ENCODE peak calls at places on chromosomes 7 and 10, in eight cellular contexts. J, K, Z, Y, W, X, D and G are unnamed samples. For H3K4me1 and H3K9me3, the result is how much of the 10 kb centered on the place peaks cover.

GRCh38 chr7:95636140-95636539 is 39.8 kb upstream of the PDK4 start:
- DNase-seq in J (no peak), K (peak), Z (no peak), Y (no peak), W (no peak), X (no peak), D (no peak), G (no peak)

GRCh38 chr10:92385836-92386235 is 94.9 kb downstream of the MARCHF5 start:
- DNase-seq in J (no peak), K (no peak), Z (no peak), Y (no peak), W (no peak), X (no peak), D (no peak), G (no peak)

GRCh38 chr7:155143381-155143780 is 73.3 kb downstream of the HTR5A start:
- DNase-seq in J (no peak), K (no peak), Z (no peak), Y (no peak), W (no peak), X (no peak), D (no peak), G (no peak)

GRCh38 chr10:11902646-11903045 is 79.5 kb downstream of the PROSER2 start:
- DNase-seq in J (no peak), K (no peak), Z (no peak), Y (no peak), W (no peak), X (no peak), D (no peak), G (peak)

GRCh38 chr10:43237631-43238446 is 29.0 kb downstream of the RASGEF1A start:
- DNase-seq in J (no peak), K (no peak), Z (no peak), Y (peak), W (peak), X (peak), D (no peak), G (peak)

GRCh38 chr10:100528123-100528884 is 1.4 kb downstream of the NDUFB8 start:
- DNase-seq in J (no peak), K (no peak), Z (no peak), Y (no peak), W (no peak), X (no peak), D (no peak), G (no peak)

GRCh38 chr10:5461914-5462840 is 37.2 kb downstream of the CALML5 start:
- DNase-seq in J (no peak), K (no peak), Z (no peak), Y (no peak), W (no peak), X (no peak), D (no peak), G (no peak)

GRCh38 chr10:11282661-11283060 is 265.0 kb downstream of the CELF2 start:
- DNase-seq in J (no peak), K (no peak), Z (no peak), Y (no peak), W (no peak), X (no peak), D (no peak), G (no peak)

GRCh38 chr7:115417662-115418061 is 495.8 kb downstream of the MDFIC start:
- DNase-seq in J (no peak), K (no peak), Z (no peak), Y (no peak), W (no peak), X (no peak), D (no peak), G (no peak)

GRCh38 chr10:123269017-123269552 is 114.9 kb downstream of the BUB3 start:
- DNase-seq in J (no peak), K (no peak), Z (no peak), Y (no peak), W (no peak), X (no peak), D (no peak), G (no peak)

GRCh38 chr7:14834456-14834855 is 68.1 kb downstream of the DGKB start:
- DNase-seq in J (peak), K (peak), Z (no peak), Y (no peak), W (no peak), X (no peak), D (no peak), G (no peak)

GRCh38 chr10:33321516-33321915 is 13.0 kb downstream of the NRP1 start:
- DNase-seq in J (no peak), K (no peak), Z (no peak), Y (no peak), W (no peak), X (no peak), D (no peak), G (no peak)
- H3K4me1 ChIP-seq in J (half or more), K (under half), Z (under half), Y (under half), W (under half), X (under half), D (half or more), G (under half)

DNA sequence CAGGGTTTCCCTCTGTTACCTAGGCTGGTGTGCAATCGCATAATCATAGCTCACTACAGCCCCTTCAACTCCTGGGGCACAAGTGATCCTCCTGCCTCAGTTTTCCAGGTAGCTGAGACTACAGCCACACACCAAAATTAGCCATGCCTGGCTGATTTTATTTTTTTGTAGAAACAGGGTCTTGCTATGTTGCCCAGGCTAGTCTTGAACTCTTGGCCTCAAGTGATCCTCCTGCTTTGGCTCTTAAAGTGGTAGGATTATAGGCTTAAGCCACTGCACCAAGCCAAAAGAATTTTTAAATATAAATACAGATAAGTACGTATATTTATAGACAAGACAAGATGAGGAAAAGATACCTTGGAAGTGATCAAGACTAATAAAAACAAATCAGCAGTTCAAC is 116.9 kb downstream of the NRBF2 start:
- DNase-seq in J (no peak), K (no peak), Z (no peak), Y (no peak), W (no peak), X (no peak), D (no peak), G (no peak)
- H3K9me3 ChIP-seq in J (under half), K (under half), Z (under half), Y (under half), W (under half), X (under half), D (under half), G (under half)

GRCh38 chr10:14583967-14584366 is 190.7 kb downstream of the FAM107B start:
- DNase-seq in J (no peak), K (no peak), Z (no peak), Y (no peak), W (no peak), X (no peak), D (no peak), G (no peak)

GRCh38 chr10:14583252-14583651 is 191.4 kb downstream of the FAM107B start:
- DNase-seq in J (no peak), K (no peak), Z (no peak), Y (peak), W (no peak), X (no peak), D (no peak), G (peak)

GRCh38 chr10:14580933-14581332 is 193.8 kb downstream of the FAM107B start:
- DNase-seq in J (no peak), K (no peak), Z (no peak), Y (no peak), W (no peak), X (no peak), D (no peak), G (no peak)

GRCh38 chr10:14579405-14579804 is 195.3 kb downstream of the FAM107B start:
- DNase-seq in J (no peak), K (peak), Z (no peak), Y (no peak), W (no peak), X (no peak), D (no peak), G (no peak)

DNA sequence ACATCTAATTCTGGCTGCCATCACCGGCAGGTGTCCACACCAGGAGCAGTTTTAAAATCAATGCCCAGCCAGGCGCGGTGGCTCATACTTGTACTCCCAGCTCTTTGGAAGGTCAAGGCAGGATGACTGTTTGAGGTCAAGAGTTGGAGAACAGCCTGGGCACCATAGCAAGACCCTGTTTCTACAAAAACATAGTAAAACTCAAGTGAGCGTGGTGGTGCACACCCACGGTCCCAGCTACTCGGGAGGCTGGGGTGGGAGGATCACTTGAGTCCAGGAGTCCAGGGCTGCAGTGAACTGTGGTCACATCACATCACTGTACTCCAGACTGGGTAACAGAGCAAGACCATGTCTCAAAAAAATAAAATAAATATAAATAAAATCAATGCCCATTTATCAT is 193.1 kb downstream of the FAM107B start:
- DNase-seq in J (no peak), K (no peak), Z (no peak), Y (no peak), W (no peak), X (no peak), D (no peak), G (no peak)
- H3K4me1 ChIP-seq in J (under half), K (under half), Z (under half), Y (under half), W (under half), X (under half), D (under half), G (half or more)

DNA sequence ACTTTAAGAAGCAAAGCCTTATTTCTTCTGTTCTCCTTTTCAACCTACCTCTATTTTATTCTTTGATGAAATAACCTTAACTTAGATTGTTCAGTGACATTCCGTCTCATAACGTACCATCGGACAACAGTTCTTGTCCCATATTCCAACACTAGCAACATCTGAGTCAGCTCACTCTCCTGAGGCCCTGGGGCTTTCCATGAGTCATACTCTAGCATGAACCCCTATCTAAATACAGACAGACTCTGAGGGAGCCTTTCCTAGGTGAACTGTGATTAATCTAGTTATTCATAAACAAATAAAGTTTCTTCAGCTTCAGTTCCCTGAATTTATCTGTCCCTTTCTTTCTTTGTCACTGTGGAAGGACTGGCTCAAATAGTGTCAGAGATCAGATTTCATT is 168.7 kb upstream of the LYZL1 start:
- DNase-seq in J (no peak), K (peak), Z (peak), Y (no peak), W (no peak), X (no peak), D (no peak), G (no peak)
- H3K9me3 ChIP-seq in J (under half), K (under half), Z (under half), Y (under half), W (under half), X (under half), D (under half), G (under half)

GRCh38 chr7:100393233-100393905 is 20.1 kb downstream of the PILRA start:
- DNase-seq in J (no peak), K (no peak), Z (no peak), Y (no peak), W (no peak), X (no peak), D (no peak), G (no peak)
- H3K4me1 ChIP-seq in J (under half), K (under half), Z (under half), Y (under half), W (under half), X (under half), D (under half), G (under half)

GRCh38 chr10:1414893-1415292 is 322.4 kb downstream of the ADARB2 start:
- DNase-seq in J (no peak), K (no peak), Z (no peak), Y (no peak), W (no peak), X (no peak), D (no peak), G (no peak)
- H3K9me3 ChIP-seq in J (under half), K (under half), Z (under half), Y (under half), W (under half), X (under half), D (under half), G (under half)

GRCh38 chr7:22728416-22729029 is 1.5 kb downstream of the IL6 start:
- DNase-seq in J (no peak), K (peak), Z (peak), Y (no peak), W (no peak), X (no peak), D (no peak), G (no peak)

GRCh38 chr7:22725585-22725984 is 1.4 kb upstream of the IL6 start:
- DNase-seq in J (no peak), K (peak), Z (peak), Y (no peak), W (no peak), X (no peak), D (no peak), G (no peak)

GRCh38 chr7:22729180-22729579 is 2.2 kb downstream of the IL6 start:
- DNase-seq in J (no peak), K (no peak), Z (no peak), Y (no peak), W (no peak), X (no peak), D (no peak), G (no peak)

GRCh38 chr7:22726345-22726848 is 603 bp upstream of the IL6 start:
- DNase-seq in J (peak), K (peak), Z (peak), Y (peak), W (no peak), X (peak), D (no peak), G (peak)

GRCh38 chr7:22726849-22727792 is at the start of gene IL6:
- DNase-seq in J (peak), K (peak), Z (peak), Y (peak), W (peak), X (peak), D (peak), G (peak)
- H3K4me1 ChIP-seq in J (half or more), K (half or more), Z (half or more), Y (under half), W (under half), X (under half), D (half or more), G (under half)

GRCh38 chr7:46468753-46469356 is 547.8 kb upstream of the IGFBP3 start:
- DNase-seq in J (no peak), K (no peak), Z (no peak), Y (no peak), W (no peak), X (no peak), D (no peak), G (no peak)
- H3K9me3 ChIP-seq in J (half or more), K (under half), Z (under half), Y (half or more), W (under half), X (under half), D (half or more), G (half or more)

GRCh38 chr7:23347682-23348180 is 48.6 kb downstream of the MALSU1 start:
- DNase-seq in J (no peak), K (peak), Z (peak), Y (no peak), W (no peak), X (no peak), D (no peak), G (no peak)
- H3K4me1 ChIP-seq in J (under half), K (half or more), Z (half or more), Y (under half), W (under half), X (under half), D (under half), G (under half)

GRCh38 chr7:56538541-56539429 is 422.6 kb upstream of the NUPR2 start:
- DNase-seq in J (no peak), K (no peak), Z (no peak), Y (no peak), W (no peak), X (no peak), D (no peak), G (no peak)

GRCh38 chr7:56537477-56537876 is 421.3 kb upstream of the NUPR2 start:
- DNase-seq in J (no peak), K (no peak), Z (no peak), Y (no peak), W (no peak), X (no peak), D (no peak), G (no peak)

DNA sequence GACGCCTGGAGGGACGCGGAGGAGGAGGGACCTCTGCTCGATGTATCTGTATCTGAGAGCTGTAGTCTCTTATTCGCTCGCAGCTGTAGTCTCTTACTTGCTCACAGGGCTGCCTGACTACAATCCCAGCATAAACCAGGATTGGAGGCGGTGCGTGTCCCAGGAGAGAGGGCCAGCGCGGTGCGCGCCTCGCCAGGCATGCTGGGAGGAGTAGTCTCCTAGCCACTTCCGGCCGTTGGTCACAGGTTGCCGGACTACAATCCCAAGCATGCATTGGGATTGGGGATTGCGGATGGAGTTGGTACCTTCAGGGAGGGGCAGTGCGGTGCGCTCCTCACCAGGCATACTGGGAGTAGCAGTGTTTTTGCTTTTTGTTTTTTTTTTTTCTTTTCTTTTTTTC is 421.7 kb upstream of the NUPR2 start:
- DNase-seq in J (peak), K (no peak), Z (no peak), Y (no peak), W (no peak), X (no peak), D (peak), G (no peak)
- H3K9me3 ChIP-seq in J (under half), K (under half), Z (under half), Y (half or more), W (under half), X (under half), D (half or more), G (half or more)